ENCODE peak calls at places on chromosome 5, in six cellular contexts. Z is mammary epithelial cell, C is fibroblast of lung, U is HCT116, V is GM23248, K is endothelial cell of umbilical vein. X is an unnamed sample.

GRCh38 chr5:71794061-71794695 is 75.1 kb downstream of the CARTPT start:
- DNase-seq in Z (no peak), C (no peak), U (no peak), V (no peak), K (no peak), X (no peak)

GRCh38 chr5:145499483-145499882 is 335.7 kb downstream of the PRELID2 start:
- DNase-seq in Z (no peak), C (peak; percentile 59), U (no peak), V (no peak), K (no peak), X (no peak)

GRCh38 chr5:179294891-179295777 is 50.1 kb downstream of the ADAMTS2 start:
- DNase-seq in Z (no peak), C (no peak), U (no peak), V (peak; percentile 92), K (no peak), X (no peak)

GRCh38 chr5:82349651-82350050 is 71.5 kb upstream of the RPS23 start:
- DNase-seq in Z (no peak), C (no peak), U (no peak), V (peak; percentile 72), K (no peak), X (peak; percentile 28)

GRCh38 chr5:53355316-53355715 is 125.1 kb upstream of the FST start:
- DNase-seq in Z (peak; percentile 59), C (peak; percentile 55), U (no peak), V (no peak), K (no peak), X (peak; percentile 81)

GRCh38 chr5:54443264-54443663 is 12.2 kb upstream of the HSPB3 start:
- DNase-seq in Z (peak; percentile 2), C (peak; percentile 71), U (peak; percentile 8), V (peak; percentile 62), K (peak; percentile 51), X (peak; percentile 41)

GRCh38 chr5:134509308-134510040 is 16.0 kb upstream of the JADE2 start:
- DNase-seq in Z (peak; percentile 76), C (peak; percentile 24), U (peak; percentile 87), V (peak; percentile 49), K (no peak), X (peak; percentile 79)

GRCh38 chr5:58452566-58453258 is 7.2 kb downstream of the PLK2 start:
- DNase-seq in Z (no peak), C (peak; percentile 43), U (no peak), V (no peak), K (peak; percentile 55), X (peak; percentile 22)

GRCh38 chr5:54774281-54775171 is 210.9 kb downstream of the ESM1 start:
- DNase-seq in Z (no peak), C (peak; percentile 74), U (no peak), V (peak; percentile 87), K (peak; percentile 7), X (no peak)

GRCh38 chr5:137656558-137656957 is 79.3 kb downstream of the KLHL3 start:
- DNase-seq in Z (no peak), C (no peak), U (no peak), V (no peak), K (no peak), X (no peak)

GRCh38 chr5:162485666-162486292 is 418.2 kb downstream of the GABRG2 start:
- DNase-seq in Z (no peak), C (no peak), U (no peak), V (no peak), K (no peak), X (no peak)

GRCh38 chr5:146409081-146409671 is 38.0 kb upstream of the TCERG1 start:
- DNase-seq in Z (peak; percentile 79), C (no peak), U (no peak), V (peak; percentile 59), K (no peak), X (peak; percentile 43)

GRCh38 chr5:176162206-176162605 is 76.0 kb upstream of the SIMC1 start:
- DNase-seq in Z (no peak), C (no peak), U (no peak), V (no peak), K (no peak), X (no peak)

GRCh38 chr5:6576861-6577501 is 55.9 kb downstream of the NSUN2 start:
- DNase-seq in Z (peak; percentile 40), C (peak; percentile 55), U (peak; percentile 44), V (peak; percentile 69), K (peak; percentile 72), X (peak; percentile 96)

GRCh38 chr5:93417500-93417899 is 163.5 kb downstream of the NR2F1-AS1 start:
- DNase-seq in Z (no peak), C (no peak), U (no peak), V (no peak), K (no peak), X (no peak)

GRCh38 chr5:102271759-102272158 is 24.3 kb downstream of the SLCO4C1 start:
- DNase-seq in Z (no peak), C (no peak), U (no peak), V (no peak), K (no peak), X (no peak)

GRCh38 chr5:26807231-26808199 is 230.9 kb downstream of the CDH9 start:
- DNase-seq in Z (no peak), C (no peak), U (no peak), V (no peak), K (no peak), X (no peak)

GRCh38 chr5:116520706-116521105 is 53.9 kb downstream of the SEMA6A start:
- DNase-seq in Z (no peak), C (no peak), U (no peak), V (no peak), K (no peak), X (no peak)

GRCh38 chr5:125093776-125094175 is 347.3 kb upstream of the ZNF608 start:
- DNase-seq in Z (peak; percentile 85), C (peak; percentile 52), U (peak; percentile 47), V (peak; percentile 92), K (peak; percentile 90), X (peak; percentile 72)

DNA sequence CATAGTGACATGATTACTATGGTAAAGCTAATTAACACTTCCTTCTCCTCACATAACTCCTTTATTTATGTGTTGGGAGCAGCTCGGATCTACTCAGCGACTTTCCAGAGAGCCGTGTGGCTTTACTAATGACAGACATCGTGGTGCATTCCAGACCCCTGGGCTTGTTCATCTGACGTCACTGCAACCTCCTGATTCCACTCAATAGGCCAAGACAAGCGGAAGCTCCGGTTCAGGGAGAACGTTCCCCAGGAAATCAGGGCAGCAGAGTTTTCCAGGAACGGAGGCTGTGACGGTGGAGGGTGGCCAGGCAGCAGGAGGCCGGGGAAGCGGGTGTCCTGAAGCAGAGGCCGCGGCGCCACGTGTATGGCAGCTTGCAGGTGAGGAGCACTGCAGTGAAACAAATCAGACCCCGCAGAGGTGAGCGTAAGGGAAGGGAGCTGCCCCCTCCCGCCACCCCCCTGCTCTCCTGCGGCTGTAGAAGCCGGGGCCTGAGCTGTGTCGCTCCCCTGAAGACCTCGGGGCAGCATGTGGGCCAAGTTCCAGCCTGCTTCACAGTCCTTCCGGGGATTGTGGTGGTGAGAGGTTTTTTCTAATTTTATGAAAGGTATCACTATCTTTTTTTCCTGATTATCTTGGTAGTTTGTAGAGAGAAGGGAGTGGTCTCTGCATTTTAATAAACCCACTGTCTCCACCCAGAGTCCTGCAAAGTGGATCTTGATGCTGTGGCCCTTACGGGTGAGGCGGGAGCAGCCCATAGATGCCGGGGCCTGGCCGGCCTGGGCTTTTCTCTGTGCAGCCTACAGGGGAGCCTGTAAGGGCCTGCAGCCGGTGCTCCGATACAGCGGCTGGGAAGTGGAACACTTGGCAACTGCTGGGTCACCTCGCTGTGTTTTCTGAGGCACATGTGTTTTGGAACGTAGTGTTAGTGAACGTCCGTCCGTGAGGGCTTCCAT is 220.4 kb upstream of the IRX4 start:
- DNase-seq in Z (no peak), C (no peak), U (no peak), V (no peak), K (no peak), X (no peak)
- TF ChIP-seq EZH2 in Z (no peak), C (no peak), U (no peak), V (no peak), K (no peak), X (no peak)

GRCh38 chr5:1892211-1892610 is 9.5 kb upstream of the IRX4 start:
- DNase-seq in Z (no peak), C (no peak), U (no peak), V (no peak), K (no peak), X (no peak)
- H3K27me3 ChIP-seq in Z (no peaks in the 10 kb centered on the region), C (no peaks in the 10 kb centered on the region), U (no peaks in the 10 kb centered on the region), V (peaks cover 17% of the 10 kb centered on the region), K (peaks cover 13% of the 10 kb centered on the region), X (peaks cover 80% of the 10 kb centered on the region)

GRCh38 chr5:136073714-136074113 is 44.9 kb downstream of the TGFBI start:
- DNase-seq in Z (no peak), C (no peak), U (no peak), V (peak; percentile 8), K (no peak), X (no peak)
- H3K9ac ChIP-seq in Z (no peak overlapping the region), C (no peak overlapping the region), U (no peak overlapping the region), V (no peak overlapping the region), K (no peak overlapping the region), X (no peak overlapping the region)

DNA sequence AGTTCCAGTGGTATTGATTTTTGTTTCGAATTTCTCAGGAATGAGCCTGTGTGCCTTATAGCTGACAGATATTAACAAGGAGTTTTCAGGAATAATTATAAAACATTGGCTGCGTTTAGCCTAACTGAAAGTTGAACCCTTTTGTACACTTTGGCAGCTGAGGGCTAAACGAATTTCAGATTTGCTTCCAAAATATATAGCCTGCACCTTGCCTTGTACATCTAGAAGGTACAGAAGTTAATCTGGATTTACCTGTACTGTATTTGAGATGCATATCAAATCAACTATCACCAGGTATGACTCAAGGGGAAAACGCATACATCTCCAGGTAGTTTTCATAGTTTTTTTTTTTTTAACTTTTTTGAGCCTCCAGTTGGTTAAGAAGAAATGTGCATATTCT is 1.9 kb upstream of the MSX2 start:
- DNase-seq in Z (no peak), C (no peak), U (no peak), V (no peak), K (no peak), X (no peak)
- TF ChIP-seq EZH2 in Z (no peak), C (peak; percentile 4), U (no peak), V (no peak), K (no peak), X (no peak)

DNA sequence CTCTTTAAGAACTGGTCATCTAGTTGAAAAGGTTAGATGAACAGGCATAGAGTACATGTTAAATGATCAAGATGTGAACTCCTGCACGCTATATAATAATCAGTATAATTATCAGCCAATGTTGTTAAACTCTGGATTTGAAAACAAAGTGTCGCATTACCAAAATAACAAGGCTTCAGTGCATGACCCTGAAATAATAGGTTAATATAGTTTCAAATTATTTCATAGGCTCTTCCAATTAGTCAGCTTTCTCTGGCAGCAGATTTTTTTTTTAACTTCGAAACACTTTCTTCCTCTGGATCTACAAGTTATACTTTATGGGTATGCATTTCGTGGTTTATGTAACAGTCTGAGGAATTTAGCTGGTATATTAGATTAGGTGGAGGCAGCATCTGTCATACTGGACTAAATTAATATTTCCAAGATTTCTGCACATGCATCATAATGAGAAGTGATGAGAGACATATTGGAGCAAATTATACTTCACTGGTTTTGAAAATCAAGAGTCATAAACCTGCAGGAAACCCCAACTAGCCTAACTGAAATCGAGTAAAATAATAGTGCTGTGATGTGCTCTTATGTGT is 86.0 kb upstream of the CKMT2 start:
- DNase-seq in Z (no peak), C (no peak), U (no peak), V (no peak), K (no peak), X (no peak)
- H3K27me3 ChIP-seq in Z (peaks cover 4% of the 10 kb centered on the region), C (no peaks in the 10 kb centered on the region), U (no peaks in the 10 kb centered on the region), V (peaks cover 4% of the 10 kb centered on the region), K (no peaks in the 10 kb centered on the region), X (no peaks in the 10 kb centered on the region)

GRCh38 chr5:142320427-142320732 is 4.4 kb downstream of the SPRY4 start:
- DNase-seq in Z (no peak), C (no peak), U (no peak), V (no peak), K (no peak), X (no peak)
- H3K9ac ChIP-seq in Z (no peak overlapping the region), C (peak overlapping the region; percentile 32), U (peak overlapping the region; percentile 7), V (no peak overlapping the region), K (no peak overlapping the region), X (peak overlapping the region; percentile 64)

GRCh38 chr5:60843693-60844428 is at the start of gene ELOVL7:
- DNase-seq in Z (peak; percentile 79), C (peak; percentile 28), U (peak; percentile 66), V (peak; percentile 51), K (peak; percentile 14), X (peak; percentile 35)
- TF ChIP-seq EZH2 in Z (no peak), C (peak; percentile 33), U (no peak), V (peak; percentile 10), K (peak; percentile 75), X (no peak)

X was measured in PC-3.